ENCODE peak calls at places on chromosomes 7 and 10, in nine cellular contexts. One of them, this sample, is unnamed.

GRCh38 chr10:20776384-20776783 is 120.7 kb downstream of the NEBL start:
- ATAC-seq in central memory CD8-positive, alpha-beta T cell: no peak
- ATAC-seq in HCT116: no peak
- ATAC-seq in body of pancreas: no peak
- ATAC-seq in right cardiac atrium: peak; percentile 6
- ATAC-seq in activated naive CD8-positive, alpha-beta T cell treated with anti-CD3 and anti-CD28 coated beads, Interleukin-2, amount 10 ng/mL, durations not matched to agents 7 days and 5 days: no peak
- ATAC-seq in upper lobe of right lung: peak; percentile 42
- ATAC-seq in psoas muscle: no peak
- ATAC-seq in HepG2: no peak
- ATAC-seq in this sample: no peak

GRCh38 chr10:116094356-116094755 is 178.7 kb downstream of the GFRA1 start:
- ATAC-seq in right cardiac atrium: no peak
- ATAC-seq in upper lobe of right lung: no peak
- ATAC-seq in HCT116: no peak
- ATAC-seq in psoas muscle: no peak
- ATAC-seq in HepG2: no peak
- ATAC-seq in activated naive CD8-positive, alpha-beta T cell treated with anti-CD3 and anti-CD28 coated beads, Interleukin-2, amount 10 ng/mL, durations not matched to agents 7 days and 5 days: no peak
- ATAC-seq in central memory CD8-positive, alpha-beta T cell: no peak
- ATAC-seq in body of pancreas: no peak
- ATAC-seq in this sample: no peak

GRCh38 chr7:139762886-139763285 is 14.9 kb downstream of the HIPK2 start:
- ATAC-seq in central memory CD8-positive, alpha-beta T cell: no peak
- ATAC-seq in right cardiac atrium: peak; percentile 50
- ATAC-seq in psoas muscle: peak; percentile 42
- ATAC-seq in HepG2: no peak
- ATAC-seq in upper lobe of right lung: peak; percentile 52
- ATAC-seq in body of pancreas: peak; percentile 33
- ATAC-seq in activated naive CD8-positive, alpha-beta T cell treated with anti-CD3 and anti-CD28 coated beads, Interleukin-2, amount 10 ng/mL, durations not matched to agents 7 days and 5 days: no peak
- ATAC-seq in HCT116: no peak
- ATAC-seq in this sample: peak; percentile 7

GRCh38 chr10:89664206-89664605 is 19.2 kb upstream of the PANK1 start:
- ATAC-seq in central memory CD8-positive, alpha-beta T cell: no peak
- ATAC-seq in upper lobe of right lung: no peak
- ATAC-seq in activated naive CD8-positive, alpha-beta T cell treated with anti-CD3 and anti-CD28 coated beads, Interleukin-2, amount 10 ng/mL, durations not matched to agents 7 days and 5 days: no peak
- ATAC-seq in psoas muscle: peak; percentile 84
- ATAC-seq in body of pancreas: no peak
- ATAC-seq in right cardiac atrium: no peak
- ATAC-seq in HCT116: no peak
- ATAC-seq in HepG2: no peak
- ATAC-seq in this sample: no peak

GRCh38 chr10:33355267-33355666 is 20.8 kb upstream of the NRP1 start:
- ATAC-seq in right cardiac atrium: peak; percentile 74
- ATAC-seq in activated naive CD8-positive, alpha-beta T cell treated with anti-CD3 and anti-CD28 coated beads, Interleukin-2, amount 10 ng/mL, durations not matched to agents 7 days and 5 days: no peak
- ATAC-seq in psoas muscle: no peak
- ATAC-seq in HepG2: no peak
- ATAC-seq in HCT116: no peak
- ATAC-seq in central memory CD8-positive, alpha-beta T cell: no peak
- ATAC-seq in upper lobe of right lung: peak; percentile 95
- ATAC-seq in body of pancreas: no peak
- ATAC-seq in this sample: no peak

GRCh38 chr7:22346383-22347107 is 10.4 kb downstream of the RAPGEF5 start:
- ATAC-seq in activated naive CD8-positive, alpha-beta T cell treated with anti-CD3 and anti-CD28 coated beads, Interleukin-2, amount 10 ng/mL, durations not matched to agents 7 days and 5 days: no peak
- ATAC-seq in central memory CD8-positive, alpha-beta T cell: no peak
- ATAC-seq in upper lobe of right lung: peak; percentile 91
- ATAC-seq in HCT116: no peak
- ATAC-seq in body of pancreas: peak; percentile 96
- ATAC-seq in psoas muscle: no peak
- ATAC-seq in HepG2: peak; percentile 73
- ATAC-seq in right cardiac atrium: peak; percentile 41
- ATAC-seq in this sample: peak; percentile 73

GRCh38 chr7:37424995-37425394 is 23.7 kb downstream of the ELMO1 start:
- ATAC-seq in HCT116: no peak
- ATAC-seq in central memory CD8-positive, alpha-beta T cell: no peak
- ATAC-seq in upper lobe of right lung: peak; percentile 65
- ATAC-seq in activated naive CD8-positive, alpha-beta T cell treated with anti-CD3 and anti-CD28 coated beads, Interleukin-2, amount 10 ng/mL, durations not matched to agents 7 days and 5 days: no peak
- ATAC-seq in body of pancreas: no peak
- ATAC-seq in HepG2: no peak
- ATAC-seq in psoas muscle: no peak
- ATAC-seq in right cardiac atrium: no peak
- ATAC-seq in this sample: no peak

GRCh38 chr10:33365314-33365713 is 30.8 kb upstream of the NRP1 start:
- ATAC-seq in HepG2: no peak
- ATAC-seq in right cardiac atrium: no peak
- ATAC-seq in body of pancreas: no peak
- ATAC-seq in psoas muscle: no peak
- ATAC-seq in upper lobe of right lung: peak; percentile 30
- ATAC-seq in activated naive CD8-positive, alpha-beta T cell treated with anti-CD3 and anti-CD28 coated beads, Interleukin-2, amount 10 ng/mL, durations not matched to agents 7 days and 5 days: no peak
- ATAC-seq in central memory CD8-positive, alpha-beta T cell: no peak
- ATAC-seq in HCT116: peak; percentile 27
- ATAC-seq in this sample: no peak

GRCh38 chr7:155093586-155093985 is 23.5 kb downstream of the HTR5A start:
- ATAC-seq in HCT116: no peak
- ATAC-seq in HepG2: no peak
- ATAC-seq in central memory CD8-positive, alpha-beta T cell: no peak
- ATAC-seq in psoas muscle: no peak
- ATAC-seq in right cardiac atrium: no peak
- ATAC-seq in body of pancreas: no peak
- ATAC-seq in activated naive CD8-positive, alpha-beta T cell treated with anti-CD3 and anti-CD28 coated beads, Interleukin-2, amount 10 ng/mL, durations not matched to agents 7 days and 5 days: no peak
- ATAC-seq in upper lobe of right lung: no peak
- ATAC-seq in this sample: no peak

GRCh38 chr7:14761506-14762296 is 140.8 kb downstream of the DGKB start:
- ATAC-seq in body of pancreas: peak; percentile 82
- ATAC-seq in HCT116: no peak
- ATAC-seq in activated naive CD8-positive, alpha-beta T cell treated with anti-CD3 and anti-CD28 coated beads, Interleukin-2, amount 10 ng/mL, durations not matched to agents 7 days and 5 days: no peak
- ATAC-seq in central memory CD8-positive, alpha-beta T cell: no peak
- ATAC-seq in upper lobe of right lung: no peak
- ATAC-seq in psoas muscle: peak; percentile 99
- ATAC-seq in right cardiac atrium: peak; percentile 94
- ATAC-seq in HepG2: no peak
- ATAC-seq in this sample: no peak

GRCh38 chr10:19931886-19932285 is 115.7 kb downstream of the PLXDC2 start:
- ATAC-seq in HCT116: no peak
- ATAC-seq in psoas muscle: peak; percentile 22
- ATAC-seq in upper lobe of right lung: peak; percentile 70
- ATAC-seq in HepG2: no peak
- ATAC-seq in central memory CD8-positive, alpha-beta T cell: no peak
- ATAC-seq in right cardiac atrium: peak; percentile 87
- ATAC-seq in activated naive CD8-positive, alpha-beta T cell treated with anti-CD3 and anti-CD28 coated beads, Interleukin-2, amount 10 ng/mL, durations not matched to agents 7 days and 5 days: no peak
- ATAC-seq in body of pancreas: peak; percentile 40
- ATAC-seq in this sample: peak; percentile 75

This sample was measured in esophagus mucosa.